ENCODE peak calls at places on chromosomes 13 and 19, in five cellular contexts. T is upper lobe of left lung, X is sigmoid colon, Q is tibial nerve, V is suprapubic skin. D is an unnamed sample.

GRCh38 chr13:26253787-26254582 is at the start of gene CDK8:
- DNase-seq in T (peak), X (peak), V (peak), Q (peak), D (peak)

GRCh38 chr13:20263393-20264044 is 31.4 kb upstream of the GJB6 start:
- DNase-seq in X (no peak), T (no peak), V (no peak), Q (no peak), D (no peak)

GRCh38 chr19:50357178-50358100 is 8.0 kb downstream of the NAPSA start:
- DNase-seq in T (peak), V (no peak), Q (peak), X (peak), D (peak)

GRCh38 chr19:17584132-17584531 is 28.7 kb downstream of the COLGALT1 start:
- DNase-seq in T (no peak), Q (no peak), X (no peak), V (no peak), D (no peak)

GRCh38 chr13:87259479-87260083 is 411.6 kb upstream of the SLITRK5 start:
- DNase-seq in V (no peak), X (no peak), Q (no peak), T (no peak), D (no peak)

GRCh38 chr19:44738603-44739585 is 9.6 kb upstream of the BCL3 start:
- DNase-seq in Q (no peak), T (peak), X (no peak), V (no peak), D (peak)

GRCh38 chr19:47112166-47112663 is 1.4 kb downstream of the ZC3H4 start:
- DNase-seq in X (peak), Q (peak), T (peak), V (peak), D (peak)

GRCh38 chr13:96844195-96844594 is 150.1 kb downstream of the OXGR1 start:
- DNase-seq in V (no peak), X (no peak), T (no peak), Q (no peak), D (no peak)

GRCh38 chr13:98746968-98747367 is 5.5 kb downstream of the SLC15A1 start:
- DNase-seq in X (no peak), T (no peak), V (no peak), Q (no peak), D (peak)

GRCh38 chr19:46191356-46191755 is 38.2 kb upstream of the IGFL1 start:
- DNase-seq in Q (no peak), V (no peak), X (no peak), T (no peak), D (no peak)

GRCh38 chr19:36420961-36421748 is 2.7 kb upstream of the ZFP82 start:
- DNase-seq in T (no peak), V (no peak), Q (no peak), X (no peak), D (no peak)

GRCh38 chr13:29496241-29496712 is 99.2 kb downstream of the SLC7A1 start:
- DNase-seq in T (no peak), V (no peak), Q (no peak), X (no peak), D (no peak)

GRCh38 chr13:47588676-47589075 is 412.4 kb downstream of the SUCLA2 start:
- DNase-seq in T (no peak), V (no peak), X (no peak), Q (no peak), D (no peak)

GRCh38 chr13:100347941-100348340 is 240.6 kb downstream of the GGACT start:
- DNase-seq in X (no peak), Q (no peak), T (no peak), V (no peak), D (no peak)

GRCh38 chr13:29865934-29866333 is 15.5 kb upstream of the UBL3 start:
- DNase-seq in Q (no peak), T (no peak), X (no peak), V (no peak), D (peak)

GRCh38 chr13:106326751-106327150 is 208.7 kb downstream of the EFNB2 start:
- DNase-seq in Q (no peak), X (no peak), T (no peak), V (no peak), D (no peak)

GRCh38 chr19:27779953-27780352 is 1433.0 kb downstream of the UQCRFS1 start:
- DNase-seq in Q (no peak), V (no peak), T (no peak), X (no peak), D (no peak)

GRCh38 chr19:46714523-46715106 is 2.3 kb downstream of the PRKD2 start:
- DNase-seq in T (no peak), X (no peak), Q (no peak), V (no peak), D (no peak)

GRCh38 chr19:44718441-44719261 is 19.7 kb downstream of the CEACAM16 start:
- DNase-seq in T (peak), Q (no peak), X (peak), V (no peak), D (peak)

GRCh38 chr19:3606690-3607289 is at the start of gene TBXA2R:
- DNase-seq in T (peak), X (peak), V (no peak), Q (peak), D (peak)

GRCh38 chr13:27797228-27797624 is 4.9 kb downstream of the GSX1 start:
- DNase-seq in Q (no peak), V (no peak), T (no peak), X (no peak), D (no peak)

GRCh38 chr19:15672580-15673175 is at the start of gene CYP4F12:
- DNase-seq in V (peak), T (peak), Q (peak), X (peak), D (peak)

GRCh38 chr13:26518433-26519084 is 38.9 kb upstream of the WASF3 start:
- DNase-seq in X (no peak), T (no peak), Q (no peak), V (no peak), D (no peak)

GRCh38 chr19:3135961-3136683 is at the start of gene GNA15:
- DNase-seq in X (no peak), T (peak), V (no peak), Q (no peak), D (peak)

GRCh38 chr13:84896128-84896527 is 903.1 kb downstream of the SLITRK6 start:
- DNase-seq in X (no peak), Q (no peak), V (no peak), T (no peak), D (peak)

GRCh38 chr13:112704634-112705145 is 14.9 kb downstream of the ATP11A start:
- DNase-seq in T (no peak), V (no peak), X (no peak), Q (no peak), D (peak)

GRCh38 chr13:28012896-28013295 is 24.4 kb upstream of the URAD start:
- DNase-seq in X (no peak), T (no peak), Q (no peak), V (no peak), D (no peak)

GRCh38 chr19:32691291-32691951 is at the start of gene NUDT19:
- DNase-seq in X (peak), Q (peak), T (peak), V (peak), D (peak)

GRCh38 chr19:45716314-45717130 is 14.2 kb downstream of the FBXO46 start:
- DNase-seq in X (no peak), T (peak), V (no peak), Q (no peak), D (peak)

GRCh38 chr13:44335463-44335862 is 38.2 kb upstream of the SERP2 start:
- DNase-seq in Q (no peak), X (no peak), V (no peak), T (no peak), D (no peak)

GRCh38 chr13:93535256-93535655 is 308.6 kb downstream of the GPC6 start:
- DNase-seq in X (no peak), Q (no peak), V (no peak), T (no peak), D (no peak)

GRCh38 chr19:47413941-47414340 is 5.4 kb downstream of the MEIS3 start:
- DNase-seq in T (no peak), X (no peak), Q (no peak), V (no peak), D (no peak)

GRCh38 chr19:43983544-43983911 is 460 bp upstream of the ZNF155 start:
- DNase-seq in T (no peak), V (no peak), X (no peak), Q (no peak), D (no peak)

GRCh38 chr19:11296264-11296663 is 304 bp downstream of the TSPAN16 start:
- DNase-seq in Q (no peak), T (no peak), V (no peak), X (peak), D (no peak)

GRCh38 chr19:14517840-14518505 is at the start of gene DNAJB1:
- DNase-seq in V (peak), Q (peak), T (peak), X (peak), D (peak)

GRCh38 chr13:48265217-48265815 is 32.3 kb downstream of the ITM2B start:
- DNase-seq in T (no peak), X (no peak), V (no peak), Q (no peak), D (peak)

GRCh38 chr13:67078062-67078461 is 152.1 kb downstream of the PCDH9 start:
- DNase-seq in X (no peak), Q (no peak), T (no peak), V (no peak), D (no peak)

GRCh38 chr19:38057954-38058690 is 151.1 kb downstream of the SIPA1L3 start:
- DNase-seq in T (peak), V (no peak), X (no peak), Q (no peak), D (peak)
- H3K27ac ChIP-seq in T (peak), V (no peak), X (no peak), Q (no peak), D (peak)

DNA sequence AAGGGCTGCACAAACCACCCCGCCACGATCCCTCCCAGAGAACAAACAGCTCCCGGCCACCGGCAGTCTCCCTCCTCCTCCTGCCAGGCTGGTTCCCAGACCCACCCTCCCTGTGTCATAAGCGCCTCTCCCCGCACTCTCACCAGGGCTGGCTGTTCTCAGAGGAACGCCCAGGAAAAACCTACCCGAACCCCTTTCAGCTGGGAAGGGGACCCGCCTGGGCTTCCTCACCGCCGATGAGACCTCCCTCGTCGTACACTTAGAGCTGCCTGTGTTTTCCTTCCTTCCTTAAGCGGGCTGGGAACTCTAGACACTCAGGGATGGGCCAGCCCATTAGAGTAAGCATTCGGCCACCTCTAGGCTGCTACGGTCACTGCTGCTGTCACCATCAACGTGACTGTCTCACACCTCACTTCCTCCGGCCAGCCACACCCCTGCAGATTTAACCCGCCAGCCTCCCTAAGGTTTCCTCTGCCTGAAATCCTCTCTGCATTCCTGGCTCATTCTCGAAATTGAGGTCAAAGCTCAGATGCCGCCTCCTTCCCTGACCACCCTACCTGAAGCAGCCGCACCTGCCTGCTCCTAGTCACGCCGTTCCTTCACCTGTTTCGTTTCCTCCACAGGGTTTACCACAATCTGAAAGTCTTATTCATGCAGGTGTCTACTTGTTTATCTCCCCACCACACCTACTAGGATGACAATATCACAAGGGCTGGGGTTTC is 6.3 kb upstream of the RDH13 start:
- DNase-seq in Q (no peak), V (no peak), T (peak), X (no peak), D (peak)
- TF ChIP-seq POLR2A in Q (no peak), V (no peak), T (peak), X (no peak), D (peak)

DNA sequence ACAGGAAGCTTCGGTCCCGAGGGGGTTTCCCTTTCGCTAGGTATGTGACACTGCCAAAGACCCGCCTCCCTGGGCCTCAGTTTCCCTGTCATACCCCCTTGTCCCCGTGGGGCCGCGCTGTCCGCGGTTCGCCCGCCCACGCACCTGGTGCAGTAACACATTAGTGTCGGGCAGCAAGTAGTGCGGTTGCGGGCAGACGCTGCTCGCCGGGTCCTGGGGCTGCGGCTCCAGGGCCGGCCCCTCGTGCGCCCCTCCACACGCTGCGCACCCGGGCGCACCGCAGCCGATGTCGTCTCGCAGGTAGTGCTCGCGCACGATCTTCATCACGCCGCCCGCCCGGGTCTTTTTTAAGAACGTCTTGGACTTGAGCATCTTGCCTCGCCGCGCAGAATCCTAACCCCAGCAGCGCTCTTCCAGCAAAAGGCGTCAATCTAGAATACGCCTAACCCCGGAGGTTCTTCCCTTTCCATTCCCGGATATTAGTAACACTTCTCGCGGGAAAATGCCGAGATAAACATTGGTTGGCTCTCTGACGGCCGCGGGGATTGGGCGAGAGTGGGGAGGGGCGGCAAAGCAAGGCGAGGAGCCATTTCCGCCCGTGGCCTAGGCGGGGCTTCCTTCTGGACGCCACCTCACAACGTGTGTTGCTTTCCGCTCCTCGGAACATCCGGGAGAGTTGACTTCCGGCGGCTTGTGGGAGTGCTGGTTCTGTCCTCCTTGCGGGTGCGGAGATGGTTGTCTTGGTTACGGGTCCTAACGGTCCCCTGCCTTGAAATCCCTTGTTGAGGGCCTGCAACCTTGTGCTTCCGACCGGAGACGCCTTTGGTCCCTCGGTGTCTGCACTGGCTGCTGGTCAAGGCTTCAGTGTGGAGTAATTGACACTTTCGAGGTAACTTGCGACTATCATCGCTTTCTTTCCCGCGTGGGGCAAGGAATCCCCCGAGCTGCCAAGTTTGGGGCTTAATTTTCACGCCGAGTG is at the start of the genes DIS3 and PIBF1:
- DNase-seq in V (peak), X (peak), Q (peak), T (peak), D (peak)
- TF ChIP-seq EP300 in V (no peak), X (peak), Q (peak), T (no peak), D (no peak)

DNA sequence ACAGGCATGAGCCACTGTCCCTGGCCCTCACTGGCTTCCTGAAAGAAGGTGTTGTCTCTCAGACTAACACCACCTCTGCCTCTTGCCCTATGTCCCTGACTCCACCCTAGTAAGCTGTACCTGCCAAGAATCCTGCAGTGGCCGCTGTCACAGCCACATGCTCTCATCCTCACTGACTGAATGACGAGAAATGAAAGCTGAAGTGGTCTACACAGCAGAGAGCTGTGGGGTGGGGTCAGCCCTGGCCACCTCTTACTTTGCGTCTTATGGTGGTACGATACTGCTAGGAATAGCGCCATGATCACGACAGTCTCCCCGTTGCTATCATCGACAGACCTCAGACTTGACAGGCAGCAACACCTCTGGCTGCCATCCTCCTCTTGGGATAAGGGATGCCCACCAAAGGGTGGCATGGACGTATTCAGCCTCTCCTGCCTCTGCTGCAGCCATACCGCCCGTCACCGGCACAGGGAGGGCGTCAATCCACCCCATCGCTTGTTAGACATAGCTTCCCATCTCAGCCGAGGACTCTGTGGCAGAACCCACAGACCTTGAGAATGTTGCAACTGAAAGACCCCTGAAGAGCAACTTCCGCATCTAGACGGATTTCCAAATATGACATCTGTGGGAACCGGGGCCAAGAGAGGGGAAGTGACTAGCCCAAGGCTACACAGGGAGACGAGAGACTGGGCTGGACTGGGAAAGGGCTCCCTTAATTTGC is 809 bp downstream of the MYO1F start:
- DNase-seq in X (no peak), Q (no peak), V (no peak), T (peak), D (peak)
- H3K27ac ChIP-seq in X (peak), Q (no peak), V (no peak), T (peak), D (peak)

DNA sequence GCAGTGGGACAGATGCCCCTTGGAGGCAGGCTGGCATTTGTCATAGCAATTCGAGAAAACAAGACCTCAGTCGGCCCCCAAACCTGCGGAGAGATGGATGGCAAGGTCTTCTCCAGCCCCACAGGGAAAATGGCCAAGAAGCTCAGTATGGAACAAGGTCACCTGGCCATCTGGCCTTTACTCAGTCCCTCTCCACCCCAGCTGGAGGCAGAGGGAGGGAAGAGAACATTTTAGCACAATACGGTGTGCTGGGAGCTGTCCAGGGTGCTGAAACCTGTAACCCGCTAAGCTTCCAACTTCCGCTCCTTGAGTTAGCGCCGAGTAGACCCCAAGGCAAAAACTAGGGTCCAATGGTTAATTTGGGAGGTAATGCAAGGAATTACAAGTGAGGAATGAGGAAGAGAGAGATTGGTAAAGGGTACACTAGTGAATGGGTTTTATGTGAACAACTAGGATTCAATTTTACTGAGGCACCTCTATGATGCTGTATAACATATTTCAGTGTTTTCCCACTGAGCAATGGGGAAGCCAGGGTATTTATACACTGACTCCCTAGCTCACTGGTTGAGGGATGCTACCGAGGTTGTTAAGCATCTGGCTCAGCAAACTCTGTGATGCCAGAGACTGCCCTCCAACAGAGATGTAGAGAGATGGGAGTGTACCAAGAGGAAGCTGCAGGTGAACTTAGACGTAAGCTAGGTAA is 64.3 kb downstream of the CACNA1A start:
- DNase-seq in Q (no peak), X (no peak), V (no peak), T (no peak), D (peak)
- TF ChIP-seq POLR2A in Q (no peak), X (no peak), V (no peak), T (no peak), D (no peak)

D was measured in transverse colon.